ENCODE peak calls at places on chromosome 10, in five cellular contexts. P is psoas muscle, J is ovary, Z is cardiac muscle cell, V is astrocyte of the cerebellum. Y is an unnamed sample.

GRCh38 chr10:124906551-124907001 is 35.3 kb upstream of the ZRANB1 start:
- DNase-seq in V (peak), P (no peak), Z (no peak), J (no peak), Y (no peak)

GRCh38 chr10:84427903-84428650 is 99.7 kb downstream of the CCSER2 start:
- DNase-seq in V (no peak), Z (no peak), P (no peak), J (no peak), Y (no peak)

GRCh38 chr10:103770139-103770538 is 85.2 kb downstream of the SH3PXD2A start:
- DNase-seq in P (peak), Z (no peak), V (no peak), J (no peak), Y (no peak)

GRCh38 chr10:70090951-70091350 is 38.3 kb downstream of the MACROH2A2 start:
- DNase-seq in P (no peak), V (no peak), Z (no peak), J (no peak), Y (no peak)

GRCh38 chr10:30999084-30999712 is 32.5 kb downstream of the ZNF438 start:
- DNase-seq in V (no peak), Z (no peak), J (no peak), P (peak), Y (peak)

GRCh38 chr10:125550362-125550761 is 132.6 kb downstream of the TEX36 start:
- DNase-seq in P (no peak), J (no peak), V (no peak), Z (no peak), Y (peak)

GRCh38 chr10:128062837-128063563 is 63.2 kb downstream of the MKI67 start:
- DNase-seq in P (no peak), V (no peak), Z (no peak), J (no peak), Y (no peak)

GRCh38 chr10:89073719-89074118 is 83.1 kb downstream of the FAS start:
- DNase-seq in Z (no peak), P (no peak), V (no peak), J (no peak), Y (no peak)

GRCh38 chr10:49324711-49325110 is 25.7 kb downstream of the C10orf71 start:
- DNase-seq in P (no peak), J (no peak), Z (no peak), V (no peak), Y (no peak)
- TF ChIP-seq CTCF in P (no peak), J (no peak), Z (peak), V (peak), Y (peak)

GRCh38 chr10:49298666-49298989 is 342 bp upstream of the C10orf71 start:
- DNase-seq in P (peak), J (no peak), Z (peak), V (no peak), Y (no peak)

GRCh38 chr10:49299816-49300139 is 808 bp downstream of the C10orf71 start:
- DNase-seq in J (no peak), V (no peak), Z (no peak), P (no peak), Y (no peak)

GRCh38 chr10:49297818-49298665 is 928 bp upstream of the C10orf71 start:
- DNase-seq in P (peak), Z (no peak), V (no peak), J (no peak), Y (no peak)

GRCh38 chr10:49300140-49300974 is 1.4 kb downstream of the C10orf71 start:
- DNase-seq in J (no peak), Z (peak), P (peak), V (peak), Y (peak)

GRCh38 chr10:49298990-49299815 is at the start of gene C10orf71:
- DNase-seq in V (no peak), Z (peak), J (no peak), P (peak), Y (no peak)
- H3K4me3 ChIP-seq in V (no peak), Z (peak), J (no peak), P (peak), Y (no peak)

DNA sequence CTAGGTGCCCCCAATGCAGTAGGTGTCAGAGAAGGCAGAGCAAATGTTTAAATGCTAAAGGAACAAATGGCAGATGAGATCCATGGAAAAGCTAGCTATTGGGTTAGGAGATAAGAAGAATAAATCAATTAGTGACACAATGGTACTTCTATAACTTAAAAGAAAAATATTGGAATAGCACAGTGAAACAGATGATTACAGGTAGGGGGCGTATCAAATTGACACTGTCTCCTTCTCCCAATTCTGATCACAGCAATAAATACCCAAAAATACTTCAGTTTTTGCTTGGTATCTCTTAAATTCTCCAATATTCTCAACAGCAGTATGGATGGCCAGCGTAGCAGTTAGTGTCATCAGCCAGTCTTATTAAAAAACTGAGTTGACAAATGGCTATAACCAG is 5.2 kb downstream of the FRA10AC1 start:
- DNase-seq in Z (no peak), V (no peak), J (no peak), P (no peak), Y (no peak)
- TF ChIP-seq CTCF in Z (no peak), V (no peak), J (no peak), P (no peak), Y (no peak)

DNA sequence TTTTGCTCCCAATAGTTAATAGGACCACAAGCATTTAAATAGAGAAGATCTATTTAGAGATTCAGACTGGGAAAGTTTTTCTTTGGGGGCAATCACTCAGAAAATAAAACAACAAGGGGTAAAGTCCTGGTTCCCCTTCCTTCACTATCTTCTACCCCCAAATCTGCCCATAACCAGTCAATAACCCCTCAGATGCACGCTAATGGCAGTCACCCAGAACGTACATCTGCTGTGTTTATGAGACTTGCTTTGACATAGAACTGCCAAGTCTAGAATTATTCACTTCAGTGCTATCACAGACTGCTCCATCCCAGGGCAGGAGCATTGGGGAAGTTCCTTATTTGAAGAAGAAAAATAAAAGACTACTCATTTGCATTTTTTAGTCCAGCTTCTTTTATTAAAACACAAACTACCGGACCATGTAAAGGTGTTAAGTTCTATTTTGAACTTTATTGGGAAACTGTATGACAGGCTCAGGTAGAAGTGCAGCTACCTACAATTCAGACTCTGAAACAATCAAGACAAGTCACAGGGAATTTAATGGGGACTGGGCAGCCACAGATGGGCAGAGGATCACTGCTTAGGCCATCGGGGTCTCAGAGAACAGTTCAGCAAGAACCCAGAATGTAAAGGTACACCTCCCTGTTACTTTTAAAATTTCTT is 38.4 kb downstream of the ANK3 start:
- DNase-seq in J (no peak), P (no peak), V (no peak), Z (no peak), Y (no peak)
- H3K4me3 ChIP-seq in J (no peak), P (no peak), V (no peak), Z (no peak), Y (no peak)

DNA sequence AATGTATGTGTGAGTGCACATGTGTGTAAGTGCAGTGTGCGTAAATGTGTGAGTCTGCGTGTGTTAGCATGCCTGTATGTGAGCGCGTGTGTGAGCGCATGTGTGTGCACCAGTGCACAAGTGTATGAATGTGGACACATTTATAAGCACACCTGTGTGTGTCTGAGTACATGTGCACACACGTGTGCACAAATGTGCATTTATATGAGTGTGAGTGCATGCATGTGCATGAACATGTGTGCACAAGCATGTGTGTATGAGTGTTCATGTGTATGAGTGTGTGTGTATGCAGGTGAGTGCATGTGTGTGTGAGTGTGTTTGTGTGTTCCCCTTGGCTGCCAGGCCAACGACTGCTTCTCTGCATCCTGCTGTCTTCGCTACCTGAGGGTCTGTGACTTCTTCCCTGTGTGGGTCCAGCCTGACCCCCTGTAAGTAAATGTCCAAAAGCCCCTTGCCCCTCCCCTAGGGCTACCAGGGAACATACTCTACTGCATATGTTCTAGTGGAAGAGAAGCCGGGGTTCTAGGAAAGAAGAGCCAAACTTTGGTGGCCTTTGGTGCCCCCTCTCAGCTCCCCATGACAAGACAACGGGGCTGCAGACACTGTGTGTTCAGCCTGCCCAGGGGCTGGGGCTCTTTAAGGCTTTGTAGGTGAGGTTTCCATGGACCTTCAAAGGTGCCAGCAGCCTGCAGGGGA is 17.0 kb downstream of the GOLGA7B start:
- DNase-seq in J (no peak), P (no peak), Z (no peak), V (no peak), Y (no peak)
- TF ChIP-seq CTCF in J (no peak), P (no peak), Z (no peak), V (no peak), Y (no peak)

DNA sequence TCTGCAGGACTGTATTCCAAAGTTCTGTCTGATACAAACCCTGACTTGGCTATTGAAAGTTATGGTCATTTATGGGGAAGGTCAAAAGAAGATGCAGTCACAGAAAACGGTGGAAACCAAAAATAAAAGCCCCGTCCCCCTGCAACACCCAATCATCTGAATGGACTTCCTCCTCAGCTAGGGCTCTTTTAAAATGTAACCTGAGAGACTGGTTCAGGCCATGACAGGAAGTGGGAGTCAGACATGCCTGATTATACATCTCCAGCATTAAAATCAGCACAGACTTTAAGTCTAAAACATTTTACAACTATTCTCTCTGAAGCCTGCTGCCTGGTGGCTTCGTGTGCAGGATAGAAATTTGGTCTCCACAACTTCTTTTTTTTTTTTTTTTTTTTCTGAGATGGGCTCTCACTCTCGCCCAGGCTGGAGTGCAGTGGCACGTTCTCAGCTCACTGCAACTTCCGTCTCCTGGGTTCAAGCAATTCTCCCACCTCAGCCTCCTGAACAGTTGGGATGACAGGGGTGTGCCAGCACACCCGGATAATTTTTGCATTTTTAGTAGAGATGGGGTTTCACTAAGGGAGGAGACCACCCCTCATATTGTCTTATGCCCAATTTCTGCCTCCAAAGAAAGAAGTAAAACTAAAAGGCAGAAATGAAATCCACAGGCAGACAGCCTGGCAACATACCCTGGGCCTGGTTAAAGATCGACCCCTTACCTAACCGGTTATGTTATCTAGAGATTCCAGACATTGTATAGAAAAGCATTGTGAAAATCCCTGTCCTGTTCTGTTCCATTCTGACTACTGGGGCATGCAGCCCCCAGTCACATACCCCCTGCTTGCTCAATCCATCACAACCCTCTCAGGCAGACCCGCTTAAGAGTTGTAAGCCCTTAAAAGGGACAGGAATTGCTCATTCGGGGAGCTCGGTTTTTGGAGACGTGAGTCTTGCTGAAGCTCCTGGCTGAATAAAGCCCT is 30.1 kb downstream of the HACD1 start:
- DNase-seq in P (no peak), J (no peak), V (no peak), Z (peak), Y (peak)
- H3K4me3 ChIP-seq in P (no peak), J (no peak), V (no peak), Z (no peak), Y (no peak)

Y was measured in HFF-Myc.